ENCODE peak calls at places on chromosomes 12 and 14, in six cellular contexts. J is endothelial cell; M is activated T-cell treated with anti-CD3 and anti-CD28 coated beads, Interleukin-2, amount 50 U/mL, for 24 hours; S is head of caudate nucleus; Q is fibroblast of pulmonary artery; U is neuronal stem cell. Y is an unnamed sample.

GRCh38 chr12:59699408-59700144 is 103.7 kb downstream of the SLC16A7 start:
- DNase-seq in J (no peak), M (no peak), S (no peak), Q (peak), U (no peak), Y (no peak)

GRCh38 chr14:95361373-95362179 is 41.9 kb upstream of the CLMN start:
- DNase-seq in J (peak), M (peak), S (peak), Q (peak), U (no peak), Y (peak)

GRCh38 chr12:47362131-47362686 is 282.4 kb upstream of the AMIGO2 start:
- DNase-seq in J (no peak), M (no peak), S (no peak), Q (no peak), U (no peak), Y (no peak)

GRCh38 chr14:30296956-30297405 is 262.0 kb upstream of the G2E3 start:
- DNase-seq in J (no peak), M (no peak), S (no peak), Q (no peak), U (no peak), Y (no peak)

GRCh38 chr14:39372656-39373055 is 59.6 kb downstream of the FBXO33 start:
- DNase-seq in J (no peak), M (no peak), S (no peak), Q (peak), U (no peak), Y (no peak)

GRCh38 chr12:48036818-48037217 is 32.5 kb upstream of the COL2A1 start:
- DNase-seq in J (no peak), M (no peak), S (no peak), Q (no peak), U (no peak), Y (no peak)

GRCh38 chr12:69779928-69780327 is 41.3 kb downstream of the RAB3IP start:
- DNase-seq in J (peak), M (no peak), S (peak), Q (peak), U (peak), Y (peak)

GRCh38 chr14:105891631-105892452 is 365.5 kb downstream of the TMEM121 start:
- DNase-seq in J (no peak), M (peak), S (no peak), Q (no peak), U (no peak), Y (no peak)

GRCh38 chr12:3300833-3301401 is 190.1 kb upstream of the PRMT8 start:
- DNase-seq in J (no peak), M (no peak), S (no peak), Q (no peak), U (no peak), Y (no peak)

GRCh38 chr14:103932791-103933490 is 4.7 kb downstream of the TDRD9 start:
- DNase-seq in J (no peak), M (no peak), S (no peak), Q (no peak), U (no peak), Y (no peak)

GRCh38 chr14:96030136-96030760 is 8.9 kb upstream of the C14orf132 start:
- DNase-seq in J (no peak), M (no peak), S (no peak), Q (no peak), U (no peak), Y (no peak)

GRCh38 chr14:50531595-50532501 is 521 bp downstream of the MAP4K5 start:
- DNase-seq in J (peak), M (peak), S (peak), Q (peak), U (peak), Y (peak)

GRCh38 chr14:99274346-99275221 is 2.6 kb upstream of the BCL11B start:
- DNase-seq in J (peak), M (peak), S (peak), Q (peak), U (peak), Y (peak)

GRCh38 chr12:122003646-122004611 is 17.8 kb upstream of the BCL7A start:
- DNase-seq in J (no peak), M (no peak), S (no peak), Q (peak), U (no peak), Y (no peak)

GRCh38 chr12:80539029-80539428 is 95.0 kb downstream of the PTPRQ start:
- DNase-seq in J (no peak), M (no peak), S (no peak), Q (no peak), U (no peak), Y (no peak)

GRCh38 chr12:25524381-25524780 is 28.7 kb downstream of the LMNTD1 start:
- DNase-seq in J (no peak), M (no peak), S (no peak), Q (no peak), U (no peak), Y (no peak)

GRCh38 chr14:92937229-92937937 is 14.4 kb downstream of the CHGA start:
- DNase-seq in J (no peak), M (no peak), S (no peak), Q (no peak), U (no peak), Y (no peak)

GRCh38 chr14:85601246-85601645 is 71.3 kb downstream of the FLRT2 start:
- DNase-seq in J (no peak), M (no peak), S (no peak), Q (no peak), U (no peak), Y (no peak)

GRCh38 chr14:50452285-50452684 is 55.6 kb upstream of the CDKL1 start:
- DNase-seq in J (no peak), M (no peak), S (no peak), Q (no peak), U (no peak), Y (no peak)

GRCh38 chr14:68039593-68039992 is 220.0 kb downstream of the RAD51B start:
- DNase-seq in J (no peak), M (no peak), S (no peak), Q (no peak), U (no peak), Y (no peak)

GRCh38 chr14:102993523-102993922 is 63.8 kb downstream of the CDC42BPB start:
- DNase-seq in J (no peak), M (no peak), S (no peak), Q (peak), U (no peak), Y (no peak)

GRCh38 chr12:123912415-123913385 is 59.9 kb downstream of the CCDC92 start:
- DNase-seq in J (no peak), M (no peak), S (no peak), Q (peak), U (no peak), Y (no peak)

GRCh38 chr12:114665411-114666181 is 18.4 kb downstream of the TBX3 start:
- DNase-seq in J (no peak), M (no peak), S (no peak), Q (no peak), U (no peak), Y (peak)

GRCh38 chr14:80955434-80955939 is at the start of gene TSHR:
- DNase-seq in J (peak), M (peak), S (peak), Q (peak), U (peak), Y (peak)

GRCh38 chr12:46661161-46661845 is 164.5 kb downstream of the SLC38A4 start:
- DNase-seq in J (peak), M (no peak), S (peak), Q (peak), U (peak), Y (peak)

GRCh38 chr14:50397461-50398196 is 948 bp upstream of the CDKL1 start:
- DNase-seq in J (no peak), M (no peak), S (peak), Q (peak), U (no peak), Y (no peak)

GRCh38 chr12:82650627-82651337 is 35.9 kb upstream of the TMTC2 start:
- DNase-seq in J (no peak), M (no peak), S (peak), Q (peak), U (no peak), Y (peak)

GRCh38 chr12:82415402-82415801 is 57.1 kb downstream of the METTL25 start:
- DNase-seq in J (no peak), M (no peak), S (no peak), Q (peak), U (no peak), Y (no peak)

GRCh38 chr12:47190271-47190750 is 110.6 kb upstream of the AMIGO2 start:
- DNase-seq in J (no peak), M (no peak), S (no peak), Q (peak), U (no peak), Y (no peak)

GRCh38 chr12:125092872-125093680 is 27.8 kb downstream of the AACS start:
- DNase-seq in J (no peak), M (no peak), S (peak), Q (peak), U (no peak), Y (no peak)

GRCh38 chr14:54955143-54955542 is 52.5 kb upstream of the GCH1 start:
- DNase-seq in J (no peak), M (no peak), S (no peak), Q (no peak), U (no peak), Y (no peak)

GRCh38 chr14:37051153-37051552 is 121.3 kb downstream of the SLC25A21 start:
- DNase-seq in J (no peak), M (no peak), S (no peak), Q (no peak), U (no peak), Y (no peak)